ENCODE peak calls at places on chromosomes 5 and 9, in nine cellular contexts. H, G, J, A, F, O, T, V and B are unnamed samples.

GRCh38 chr5:141598389-141599360 is 20.1 kb downstream of the DIAPH1 start:
- DNase-seq in H (no peak), G (no peak), J (no peak), A (peak; percentile 48), F (no peak), O (no peak), T (no peak), V (no peak), B (no peak)

GRCh38 chr9:21994996-21995651 is 533 bp downstream of the CDKN2B-AS1 start:
- DNase-seq in H (no peak), G (peak; percentile 72), J (no peak), A (no peak), F (peak; percentile 63), O (peak; percentile 63), T (peak; percentile 62), V (no peak), B (peak; percentile 38)

GRCh38 chr5:36573441-36573840 is 33.0 kb upstream of the SLC1A3 start:
- DNase-seq in H (no peak), G (no peak), J (no peak), A (peak; percentile 90), F (no peak), O (no peak), T (no peak), V (peak; percentile 85), B (no peak)

GRCh38 chr5:146027746-146028145 is 77.6 kb downstream of the PLAC8L1 start:
- DNase-seq in H (no peak), G (peak; percentile 76), J (peak; percentile 62), A (no peak), F (no peak), O (no peak), T (no peak), V (no peak), B (no peak)

GRCh38 chr5:83472508-83473343 is 1.2 kb downstream of the VCAN start:
- DNase-seq in H (no peak), G (peak; percentile 52), J (peak; percentile 39), A (peak; percentile 31), F (no peak), O (no peak), T (no peak), V (no peak), B (no peak)

GRCh38 chr5:94983861-94984535 is 300.9 kb downstream of the MCTP1 start:
- DNase-seq in H (no peak), G (no peak), J (no peak), A (peak; percentile 47), F (no peak), O (no peak), T (no peak), V (peak; percentile 52), B (no peak)

GRCh38 chr5:58245479-58245845 is 214.4 kb downstream of the PLK2 start:
- DNase-seq in H (no peak), G (no peak), J (no peak), A (no peak), F (no peak), O (no peak), T (no peak), V (no peak), B (no peak)

GRCh38 chr5:143386725-143387124 is 16.8 kb downstream of the NR3C1 start:
- DNase-seq in H (no peak), G (no peak), J (no peak), A (no peak), F (no peak), O (no peak), T (no peak), V (no peak), B (no peak)

GRCh38 chr9:100602302-100602930 is 24.5 kb downstream of the CAVIN4 start:
- DNase-seq in H (no peak), G (no peak), J (peak; percentile 64), A (peak; percentile 53), F (no peak), O (no peak), T (no peak), V (no peak), B (peak; percentile 56)

GRCh38 chr9:104686081-104686480 is 8.2 kb upstream of the OR13D1 start:
- DNase-seq in H (no peak), G (no peak), J (no peak), A (peak; percentile 1), F (no peak), O (no peak), T (no peak), V (no peak), B (no peak)

GRCh38 chr5:87845734-87846133 is 422.9 kb downstream of the TMEM161B start:
- DNase-seq in H (no peak), G (no peak), J (no peak), A (peak; percentile 70), F (no peak), O (no peak), T (no peak), V (no peak), B (no peak)

GRCh38 chr9:107905313-107906027 is 415.9 kb upstream of the KLF4 start:
- DNase-seq in H (no peak), G (no peak), J (no peak), A (no peak), F (no peak), O (no peak), T (no peak), V (no peak), B (no peak)

GRCh38 chr9:113556877-113557593 is 93.5 kb downstream of the RGS3 start:
- DNase-seq in H (no peak), G (no peak), J (peak; percentile 27), A (peak; percentile 17), F (no peak), O (no peak), T (no peak), V (no peak), B (no peak)

GRCh38 chr5:34923694-34924461 is 5.5 kb upstream of the DNAJC21 start:
- DNase-seq in H (no peak), G (no peak), J (peak; percentile 62), A (peak; percentile 91), F (no peak), O (peak; percentile 8), T (no peak), V (peak; percentile 71), B (no peak)

GRCh38 chr5:172064358-172064757 is 57.9 kb upstream of the FBXW11 start:
- DNase-seq in H (no peak), G (no peak), J (no peak), A (no peak), F (no peak), O (no peak), T (no peak), V (no peak), B (no peak)

GRCh38 chr9:34588671-34589370 is 703 bp downstream of the CNTFR start:
- DNase-seq in H (no peak), G (no peak), J (no peak), A (no peak), F (no peak), O (no peak), T (no peak), V (no peak), B (no peak)

GRCh38 chr5:61737991-61738390 is 405.9 kb downstream of the ZSWIM6 start:
- DNase-seq in H (no peak), G (no peak), J (no peak), A (no peak), F (no peak), O (no peak), T (no peak), V (no peak), B (no peak)

GRCh38 chr9:129656795-129657390 is 8.6 kb upstream of the PRRX2 start:
- DNase-seq in H (no peak), G (no peak), J (peak; percentile 57), A (peak; percentile 75), F (no peak), O (no peak), T (no peak), V (no peak), B (peak; percentile 40)

GRCh38 chr9:38249587-38250210 is 142.8 kb upstream of the ALDH1B1 start:
- DNase-seq in H (no peak), G (no peak), J (no peak), A (no peak), F (no peak), O (no peak), T (no peak), V (no peak), B (no peak)

GRCh38 chr5:3602713-3603502 is 7.3 kb downstream of the IRX1 start:
- DNase-seq in H (no peak), G (no peak), J (no peak), A (no peak), F (no peak), O (no peak), T (no peak), V (no peak), B (peak; percentile 24)

GRCh38 chr5:109946610-109947009 is 256.9 kb downstream of the MAN2A1 start:
- DNase-seq in H (no peak), G (no peak), J (no peak), A (no peak), F (no peak), O (no peak), T (no peak), V (no peak), B (no peak)

GRCh38 chr5:60161340-60161934 is 267.9 kb upstream of the PDE4D start:
- DNase-seq in H (no peak), G (no peak), J (peak; percentile 45), A (peak; percentile 15), F (no peak), O (no peak), T (no peak), V (no peak), B (no peak)